ENCODE peak calls at places on chromosomes 3 and 15, in four cellular contexts. B, Z, D and E are unnamed samples.

GRCh38 chr3:10194328-10195071 is 29.8 kb downstream of the IRAK2 start:
- DNase-seq in Z (no peak), D (peak; percentile 27), B (peak; percentile 29), E (no peak)

GRCh38 chr15:88835119-88835518 is 31.9 kb downstream of the ACAN start:
- DNase-seq in Z (no peak), B (no peak), D (peak; percentile 9), E (no peak)

GRCh38 chr3:117786339-117786738 is 1076.8 kb downstream of the TUSC7 start:
- DNase-seq in B (no peak), D (no peak), Z (no peak), E (no peak)

GRCh38 chr3:73228425-73228824 is 167.0 kb downstream of the EBLN2 start:
- DNase-seq in Z (no peak), B (no peak), D (no peak), E (no peak)

GRCh38 chr3:190597291-190597690 is 83.4 kb downstream of the IL1RAP start:
- DNase-seq in D (no peak), B (no peak), Z (no peak), E (no peak)

GRCh38 chr3:164883161-164883560 is 195.1 kb downstream of the SI start:
- DNase-seq in Z (no peak), D (no peak), B (no peak), E (no peak)

GRCh38 chr15:22263738-22264137 is 183.4 kb downstream of the OR4M2 start:
- DNase-seq in D (no peak), Z (no peak), B (no peak), E (no peak)

GRCh38 chr3:126858887-126859286 is 124.0 kb upstream of the PLXNA1 start:
- DNase-seq in Z (no peak), D (peak; percentile 93), B (no peak), E (no peak)

GRCh38 chr3:64443553-64444331 is 218.5 kb upstream of the PRICKLE2 start:
- DNase-seq in B (no peak), Z (no peak), D (no peak), E (no peak)

GRCh38 chr3:5227812-5228211 is 40.3 kb downstream of the EDEM1 start:
- DNase-seq in B (no peak), D (peak; percentile 77), Z (no peak), E (no peak)

GRCh38 chr15:36362508-36362907 is 216.9 kb upstream of the CDIN1 start:
- DNase-seq in D (peak; percentile 45), B (no peak), Z (no peak), E (no peak)

GRCh38 chr15:22257047-22257667 is 176.8 kb downstream of the OR4M2 start:
- DNase-seq in Z (no peak), B (no peak), D (no peak), E (no peak)

GRCh38 chr3:158771018-158771350 is 30.9 kb upstream of the MFSD1 start:
- DNase-seq in D (peak; percentile 59), B (no peak), Z (no peak), E (no peak)

GRCh38 chr3:141486735-141487418 is at the start of gene RASA2:
- DNase-seq in B (peak; percentile 51), D (peak; percentile 56), Z (peak; percentile 43), E (peak; percentile 47)

GRCh38 chr15:41104234-41104633 is 11.8 kb downstream of the INO80 start:
- DNase-seq in B (no peak), Z (no peak), D (peak; percentile 47), E (no peak)

GRCh38 chr3:3552741-3553140 is 246.5 kb upstream of the LRRN1 start:
- DNase-seq in D (no peak), B (no peak), Z (no peak), E (no peak)

GRCh38 chr15:81259791-81260190 is 63.1 kb downstream of the IL16 start:
- DNase-seq in Z (no peak), B (no peak), D (no peak), E (no peak)

GRCh38 chr3:79146024-79146423 is 621.8 kb downstream of the ROBO1 start:
- DNase-seq in D (no peak), Z (no peak), B (no peak), E (no peak)

GRCh38 chr15:101128191-101128590 is 123.7 kb downstream of the CHSY1 start:
- DNase-seq in B (no peak), D (peak; percentile 95), Z (no peak), E (no peak)

GRCh38 chr15:31216210-31216911 is 110.3 kb upstream of the KLF13 start:
- DNase-seq in Z (peak; percentile 78), B (peak; percentile 25), D (peak; percentile 78), E (peak; percentile 34)

GRCh38 chr15:57580866-57581265 is 10.8 kb upstream of the MYZAP start:
- DNase-seq in Z (no peak), D (no peak), B (no peak), E (no peak)

GRCh38 chr15:38300395-38300794 is 47.8 kb downstream of the SPRED1 start:
- DNase-seq in Z (no peak), D (peak; percentile 45), B (no peak), E (no peak)

GRCh38 chr3:187777331-187778046 is 32.2 kb upstream of the BCL6 start:
- DNase-seq in B (no peak), Z (no peak), D (no peak), E (no peak)

GRCh38 chr3:8301977-8302589 is 199.5 kb upstream of the LMCD1 start:
- DNase-seq in B (no peak), D (peak; percentile 53), Z (no peak), E (no peak)